ENCODE peak calls at places on chromosomes 6 and 20, in four cellular contexts. A, W, R and T are unnamed samples.

GRCh38 chr6:122956376-122956775 is 39.7 kb upstream of the CLVS2 start:
- DNase-seq in W (no peak), R (no peak), A (no peak), T (no peak)

GRCh38 chr20:33648396-33649004 is 13.6 kb upstream of the C20orf144 start:
- DNase-seq in R (no peak), W (no peak), A (peak), T (peak)

GRCh38 chr20:58160451-58161051 is 67.9 kb downstream of the ANKRD60 start:
- DNase-seq in R (no peak), W (no peak), A (no peak), T (no peak)

GRCh38 chr20:5181492-5181891 is 54.7 kb downstream of the CDS2 start:
- DNase-seq in R (no peak), W (no peak), A (no peak), T (no peak)

GRCh38 chr6:169495601-169496000 is 206.2 kb downstream of the WDR27 start:
- DNase-seq in A (no peak), W (no peak), R (no peak), T (no peak)

GRCh38 chr6:118672678-118673077 is 21.3 kb upstream of the CEP85L start:
- DNase-seq in A (no peak), R (no peak), W (no peak), T (no peak)

GRCh38 chr20:5220334-5221077 is 93.7 kb downstream of the CDS2 start:
- DNase-seq in W (no peak), A (no peak), R (no peak), T (no peak)

GRCh38 chr20:38663660-38664059 is 60.6 kb upstream of the SLC32A1 start:
- DNase-seq in R (no peak), W (no peak), A (no peak), T (no peak)

GRCh38 chr6:39137235-39137634 is 22.2 kb upstream of the SAYSD1 start:
- DNase-seq in W (peak), R (no peak), A (no peak), T (no peak)

GRCh38 chr20:20699144-20699543 is 13.3 kb downstream of the RALGAPA2 start:
- DNase-seq in A (no peak), R (no peak), W (no peak), T (no peak)

GRCh38 chr6:37306624-37307222 is 47.1 kb upstream of the RNF8 start:
- DNase-seq in W (no peak), R (no peak), A (no peak), T (no peak)

GRCh38 chr20:6164421-6165341 is 41.9 kb upstream of the FERMT1 start:
- DNase-seq in R (peak), W (peak), A (no peak), T (no peak)

GRCh38 chr20:24034820-24035219 is 46.2 kb upstream of the GGTLC1 start:
- DNase-seq in R (no peak), W (peak), A (no peak), T (no peak)

GRCh38 chr6:11537229-11538048 is at the start of gene TMEM170B:
- DNase-seq in W (peak), A (peak), R (peak), T (peak)

GRCh38 chr6:30341249-30341648 is 3.7 kb upstream of the RPP21 start:
- DNase-seq in W (no peak), R (no peak), A (no peak), T (no peak)

GRCh38 chr6:107458687-107459282 is 579 bp downstream of the PDSS2 start:
- DNase-seq in W (peak), R (no peak), A (peak), T (no peak)

GRCh38 chr20:39004508-39004907 is 42.4 kb downstream of the DHX35 start:
- DNase-seq in W (peak), R (no peak), A (peak), T (no peak)

GRCh38 chr6:109912136-109912535 is 66.0 kb upstream of the GPR6 start:
- DNase-seq in A (no peak), W (no peak), R (no peak), T (no peak)

GRCh38 chr20:36317675-36318074 is 11.5 kb downstream of the DLGAP4 start:
- DNase-seq in A (peak), R (peak), W (no peak), T (no peak)

GRCh38 chr6:76351275-76351674 is 278.8 kb upstream of the IMPG1 start:
- DNase-seq in A (no peak), W (peak), R (no peak), T (no peak)

GRCh38 chr6:23754197-23754596 is 371.8 kb upstream of the NRSN1 start:
- DNase-seq in A (no peak), W (no peak), R (no peak), T (no peak)

GRCh38 chr6:55969501-55969900 is 94.1 kb upstream of the BMP5 start:
- DNase-seq in A (no peak), R (no peak), W (no peak), T (no peak)

GRCh38 chr6:100664274-100665040 is 199.7 kb upstream of the SIM1 start:
- DNase-seq in W (no peak), A (no peak), R (no peak), T (no peak)

GRCh38 chr20:57195023-57195758 is 71.2 kb downstream of the BMP7 start:
- DNase-seq in R (peak), A (no peak), W (no peak), T (no peak)

GRCh38 chr6:26358511-26358981 is 6.5 kb upstream of the BTN3A2 start:
- DNase-seq in R (no peak), W (no peak), A (no peak), T (no peak)

GRCh38 chr6:104229057-104229456 is 630.7 kb downstream of the HACE1 start:
- DNase-seq in W (no peak), A (no peak), R (no peak), T (no peak)

GRCh38 chr6:162560891-162561290 is 166.7 kb downstream of the PRKN start:
- DNase-seq in R (no peak), W (no peak), A (no peak), T (no peak)

GRCh38 chr20:35640724-35641123 is 24.0 kb downstream of the CPNE1 start:
- DNase-seq in W (no peak), A (no peak), R (no peak), T (no peak)

GRCh38 chr6:9502991-9503761 is 911.7 kb downstream of the TFAP2A start:
- DNase-seq in A (no peak), W (no peak), R (no peak), T (no peak)

GRCh38 chr6:13767121-13767794 is 47.1 kb downstream of the MCUR1 start:
- DNase-seq in R (peak), W (peak), A (no peak), T (peak)

GRCh38 chr6:85464260-85464644 is 14.4 kb downstream of the NT5E start:
- DNase-seq in R (no peak), A (no peak), W (no peak), T (peak)

GRCh38 chr6:163955131-163955530 is 540.6 kb downstream of the QKI start:
- DNase-seq in W (no peak), A (no peak), R (no peak), T (no peak)

GRCh38 chr6:81750660-81751387 is 1.7 kb downstream of the TENT5A start:
- DNase-seq in A (no peak), R (no peak), W (no peak), T (no peak)

GRCh38 chr20:18165553-18165952 is 27.9 kb downstream of the KAT14 start:
- DNase-seq in A (no peak), W (no peak), R (no peak), T (no peak)

GRCh38 chr20:53751394-53752368 is 158.0 kb upstream of the ZNF217 start:
- DNase-seq in A (no peak), W (no peak), R (no peak), T (no peak)

GRCh38 chr20:45114465-45115385 is at the start of gene WFDC5:
- DNase-seq in A (no peak), R (no peak), W (no peak), T (no peak)

GRCh38 chr6:15413558-15414257 is 167.8 kb downstream of the JARID2 start:
- DNase-seq in R (no peak), A (no peak), W (no peak), T (no peak)

GRCh38 chr6:89348372-89348771 is 4.2 kb downstream of the UBE2J1 start:
- DNase-seq in W (no peak), A (no peak), R (no peak), T (no peak)
- H3K4me3 ChIP-seq in W (no peak), A (no peak), R (no peak), T (no peak)

DNA sequence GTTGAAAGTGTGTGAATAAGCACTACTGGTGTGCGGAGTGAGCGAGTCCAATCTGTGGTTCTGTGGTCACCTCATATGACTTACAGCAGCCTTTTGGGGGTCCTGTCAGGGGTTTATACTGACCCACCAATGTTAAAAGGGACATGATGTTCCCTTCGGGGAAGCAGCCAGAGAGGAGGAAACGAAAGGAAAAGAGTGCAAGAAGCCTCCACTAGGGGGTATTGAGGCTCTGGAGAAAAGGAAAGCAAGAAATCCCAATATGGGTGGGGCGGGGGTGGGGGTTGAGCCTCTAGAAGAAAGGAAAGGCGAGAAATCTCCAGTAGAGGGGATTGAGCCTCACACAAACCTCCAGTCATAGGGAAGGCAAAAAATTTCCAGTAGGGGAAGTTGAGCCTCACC is 249.3 kb upstream of the ECI2 start:
- DNase-seq in R (no peak), W (no peak), A (no peak), T (no peak)
- TF ChIP-seq CTCF in R (no peak), W (no peak), A (no peak), T (no peak)

GRCh38 chr6:133350928-133351327 is 109.8 kb downstream of the EYA4 start:
- DNase-seq in R (no peak), W (no peak), A (no peak), T (no peak)
- H3K27ac ChIP-seq in R (no peak), W (no peak), A (no peak), T (no peak)

GRCh38 chr6:79630883-79631799 is at the start of gene SH3BGRL2:
- DNase-seq in R (peak), W (peak), A (peak), T (peak)

GRCh38 chr6:79632580-79632979 is 1.5 kb downstream of the SH3BGRL2 start:
- DNase-seq in A (no peak), W (no peak), R (no peak), T (no peak)

GRCh38 chr6:79628466-79629288 is 2.5 kb upstream of the SH3BGRL2 start:
- DNase-seq in A (no peak), R (no peak), W (no peak), T (no peak)

GRCh38 chr6:79631800-79632172 is 657 bp downstream of the SH3BGRL2 start:
- DNase-seq in A (no peak), R (no peak), W (peak), T (no peak)

DNA sequence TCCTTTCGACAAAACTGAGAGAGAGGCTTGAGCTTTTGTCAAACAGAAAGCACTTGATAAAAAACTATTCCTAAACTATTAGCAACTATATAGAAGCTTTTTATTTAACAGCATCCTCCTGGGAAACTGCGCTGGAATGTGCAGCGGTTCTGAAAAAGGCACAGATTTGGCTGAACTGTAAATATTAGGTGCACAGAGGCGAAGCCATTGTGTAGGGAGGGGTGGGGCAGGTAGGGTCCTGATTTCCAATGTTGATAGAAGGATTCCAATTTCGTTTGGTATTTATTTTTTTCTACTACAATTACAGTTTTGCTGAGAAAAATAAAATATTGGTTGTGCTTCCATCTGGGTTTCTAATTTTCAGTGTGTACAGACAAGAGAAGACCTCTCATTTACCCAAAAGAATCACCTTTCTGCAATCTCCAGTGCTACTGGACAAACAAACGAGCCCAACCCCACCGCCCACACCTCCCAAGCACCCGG is 688 bp upstream of the SH3BGRL2 start:
- DNase-seq in A (no peak), W (no peak), R (no peak), T (no peak)
- H3K4me3 ChIP-seq in A (peak), W (no peak), R (peak), T (peak)

GRCh38 chr6:73558624-73559398 is 38.0 kb upstream of the EEF1A1 start:
- DNase-seq in R (no peak), A (no peak), W (no peak), T (no peak)
- TF ChIP-seq CTCF in R (no peak), A (no peak), W (no peak), T (no peak)

DNA sequence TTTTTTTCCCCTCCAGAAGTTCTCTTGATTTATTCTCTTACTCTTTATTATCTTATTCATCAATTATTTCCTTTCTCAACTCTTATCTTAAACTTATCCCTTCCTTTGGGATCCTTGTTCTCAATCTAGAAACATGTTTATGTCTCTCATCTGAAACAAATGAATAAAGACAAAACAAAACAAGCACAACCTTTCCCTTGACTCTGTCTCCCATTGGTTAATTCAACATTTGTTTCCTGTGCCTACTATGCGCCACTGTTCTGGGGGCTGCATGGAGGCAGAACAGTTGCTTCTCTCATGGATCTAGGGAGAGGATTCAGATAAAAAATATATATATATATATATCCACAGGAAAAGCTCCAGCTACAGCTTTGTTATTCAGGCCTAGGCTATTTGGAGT is 5.2 kb upstream of the MRAP2 start:
- DNase-seq in A (no peak), W (no peak), R (no peak), T (no peak)
- H3K27ac ChIP-seq in A (no peak), W (no peak), R (no peak), T (peak)